ENCODE peak calls at places on chromosomes 2 and 18, in eight cellular contexts. Z, Y, Q, B, E, C, K and F are unnamed samples.

GRCh38 chr2:173451137-173451536 is 96.5 kb downstream of the CDCA7 start:
- DNase-seq in C (no peak), B (no peak), Y (no peak), Z (no peak), E (peak), K (no peak), Q (no peak), F (no peak)

GRCh38 chr2:8391126-8391525 is 290.7 kb upstream of the ID2 start:
- DNase-seq in K (no peak), Q (no peak), B (no peak), Y (no peak), E (no peak), Z (no peak), C (no peak), F (no peak)

GRCh38 chr2:212294816-212295215 is 243.8 kb downstream of the ERBB4 start:
- DNase-seq in E (no peak), C (no peak), K (no peak), Z (no peak), B (no peak), Q (no peak), Y (no peak), F (no peak)

GRCh38 chr2:232527905-232528470 is 2.0 kb downstream of the CHRND start:
- DNase-seq in K (no peak), B (no peak), E (no peak), Y (no peak), Q (no peak), C (no peak), Z (no peak), F (no peak)

GRCh38 chr18:43277164-43277600 is at the start of gene SYT4:
- DNase-seq in B (peak), Y (peak), K (peak), Q (peak), E (no peak), C (peak), Z (peak), F (peak)

GRCh38 chr18:70377317-70377799 is 88.5 kb downstream of the SOCS6 start:
- DNase-seq in Z (no peak), K (no peak), Q (peak), E (no peak), B (no peak), C (no peak), Y (no peak), F (no peak)

GRCh38 chr18:79546781-79547272 is 132.8 kb upstream of the CTDP1 start:
- DNase-seq in Y (no peak), K (no peak), C (peak), B (no peak), Z (no peak), Q (no peak), E (peak), F (peak)

GRCh38 chr2:58767833-58768726 is 527.0 kb upstream of the FANCL start:
- DNase-seq in E (no peak), Z (no peak), B (no peak), K (no peak), C (no peak), Y (peak), Q (no peak), F (peak)

GRCh38 chr2:3302751-3303582 is 74.7 kb downstream of the EIPR1 start:
- DNase-seq in K (no peak), E (no peak), Z (no peak), Q (no peak), C (no peak), B (no peak), Y (peak), F (peak)
- H3K27ac ChIP-seq in K (no peak), E (no peak), Z (no peak), Q (peak), C (no peak), B (no peak), Y (peak), F (no peak)

GRCh38 chr2:29113891-29114321 is 1.3 kb upstream of the CLIP4 start:
- DNase-seq in E (peak), Y (no peak), Z (peak), K (peak), Q (peak), C (no peak), B (no peak), F (no peak)

GRCh38 chr2:29114841-29115609 is at the start of gene CLIP4:
- DNase-seq in B (peak), Z (peak), Y (no peak), E (peak), Q (peak), C (no peak), K (peak), F (peak)

GRCh38 chr2:29117636-29118303 is 2.6 kb downstream of the CLIP4 start:
- DNase-seq in C (no peak), B (no peak), Q (peak), E (no peak), Z (no peak), K (peak), Y (no peak), F (no peak)

GRCh38 chr2:29114514-29114840 is 738 bp upstream of the CLIP4 start:
- DNase-seq in Q (peak), E (no peak), Y (no peak), B (no peak), K (no peak), C (no peak), Z (no peak), F (no peak)

DNA sequence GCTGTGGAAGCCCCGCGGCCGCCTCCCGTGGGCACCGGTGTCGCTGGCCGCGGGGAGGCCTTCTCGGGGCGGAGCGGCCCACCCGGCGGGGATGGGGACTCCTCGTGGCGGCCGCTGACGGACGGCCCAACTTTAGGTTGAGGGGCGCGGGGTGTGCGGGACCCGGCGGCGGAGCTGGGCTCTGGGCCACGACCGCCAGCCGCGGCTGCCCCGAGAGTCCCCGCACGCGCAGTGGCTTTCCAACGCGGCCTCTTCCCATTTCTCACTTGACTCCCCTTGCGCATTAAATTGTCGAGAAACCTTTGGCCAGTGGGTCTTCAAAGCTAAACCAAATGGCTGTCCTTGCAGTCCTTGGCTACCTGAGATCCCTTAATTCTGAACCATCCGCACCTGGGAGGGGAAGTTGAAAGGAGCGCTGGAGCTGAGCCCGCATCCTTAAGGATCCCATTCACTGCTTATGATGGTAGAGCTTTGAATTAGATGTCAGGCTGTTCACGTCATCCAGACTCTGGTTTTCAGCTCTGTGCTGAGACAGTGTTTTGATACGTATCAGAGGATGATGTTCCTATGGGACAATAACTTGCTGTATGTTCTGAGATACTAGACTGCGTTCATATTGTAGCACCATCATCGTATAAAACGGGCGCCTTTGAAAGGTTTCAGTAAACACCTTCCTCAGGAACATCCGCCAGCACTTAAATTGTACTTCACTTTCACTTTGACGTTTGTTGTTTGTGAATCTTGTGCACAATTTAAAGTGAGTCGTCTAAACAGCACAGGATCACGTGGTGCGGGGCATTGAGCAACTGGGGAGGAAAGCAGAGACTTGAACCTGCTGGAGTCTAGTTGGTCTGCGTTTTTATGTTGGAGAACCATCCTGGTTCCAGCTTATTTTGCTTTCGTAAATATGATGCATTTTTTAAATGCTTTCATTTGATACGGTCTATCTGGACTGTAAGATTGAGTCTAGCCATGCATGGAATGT is 874 bp downstream of the CLIP4 start:
- DNase-seq in K (peak), C (peak), Y (peak), Q (peak), E (peak), B (peak), Z (peak), F (peak)
- H3K27ac ChIP-seq in K (peak), C (no peak), Y (no peak), Q (peak), E (peak), B (no peak), Z (peak), F (no peak)

GRCh38 chr2:60659026-60659425 is 97.0 kb upstream of the PAPOLG start:
- DNase-seq in K (no peak), Y (no peak), E (no peak), C (no peak), B (peak), Z (no peak), Q (no peak), F (no peak)

GRCh38 chr2:60657673-60658072 is 98.4 kb upstream of the PAPOLG start:
- DNase-seq in E (no peak), Z (no peak), K (no peak), Q (no peak), Y (no peak), C (no peak), B (no peak), F (no peak)

DNA sequence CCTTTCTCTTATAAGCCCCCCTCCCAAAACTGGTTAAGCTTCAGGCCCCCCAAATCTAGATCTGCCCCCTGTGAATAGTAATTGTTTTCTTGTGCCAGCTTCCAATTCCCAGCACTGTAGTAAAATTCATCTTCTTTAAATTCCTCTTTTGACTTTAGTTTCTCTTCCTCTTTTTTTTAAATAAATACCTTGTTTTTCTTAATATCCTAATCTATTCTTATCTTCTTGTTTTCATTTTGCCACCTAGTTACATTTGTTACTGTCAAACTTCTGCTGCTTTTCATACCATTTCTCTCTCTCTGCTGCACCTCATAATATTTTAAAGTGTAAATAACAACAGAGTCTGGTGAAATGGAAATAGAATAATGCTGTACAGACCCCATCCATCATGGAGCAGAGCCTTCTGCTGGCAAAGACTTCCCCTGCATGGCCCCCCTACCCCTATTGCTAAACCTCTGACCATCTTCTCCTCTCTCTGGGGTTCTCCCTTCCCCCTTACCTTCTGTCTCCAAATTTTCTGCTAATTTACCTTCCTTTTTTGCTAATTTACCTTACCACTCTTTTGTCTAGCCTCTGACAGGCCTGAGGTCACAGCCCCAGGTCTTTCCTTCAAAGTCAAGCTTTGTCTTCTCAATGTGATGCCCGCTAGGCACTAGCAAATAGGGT is 94.9 kb upstream of the PAPOLG start:
- DNase-seq in C (no peak), K (no peak), Q (no peak), E (no peak), Y (no peak), Z (no peak), B (no peak), F (no peak)
- H3K27ac ChIP-seq in C (no peak), K (no peak), Q (no peak), E (no peak), Y (no peak), Z (no peak), B (no peak), F (no peak)

DNA sequence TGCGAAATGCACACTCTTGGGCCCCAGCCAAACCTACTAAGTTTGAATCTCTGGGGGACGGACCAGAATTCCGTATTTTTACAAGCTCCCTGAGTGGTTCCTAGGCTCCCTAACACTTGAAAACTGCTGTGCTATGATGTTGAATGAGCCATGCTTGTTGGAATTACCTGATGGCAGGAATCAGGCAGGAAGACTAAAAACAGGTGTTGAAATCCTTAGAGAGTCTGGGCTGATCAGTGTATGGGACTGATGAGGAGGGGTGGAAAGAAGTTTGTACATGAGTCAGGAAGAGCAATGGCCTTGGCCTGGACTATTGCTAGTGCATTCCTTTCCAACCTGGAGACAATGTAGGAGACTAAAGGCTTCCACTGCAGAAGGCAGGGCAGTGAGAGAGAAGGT is 24.9 kb upstream of the TMBIM1 start:
- DNase-seq in K (no peak), E (no peak), C (no peak), Y (no peak), B (no peak), Q (no peak), Z (no peak), F (no peak)
- H3K27ac ChIP-seq in K (no peak), E (no peak), C (no peak), Y (no peak), B (no peak), Q (peak), Z (no peak), F (no peak)

GRCh38 chr2:65375723-65376122 is 56.7 kb downstream of the SPRED2 start:
- DNase-seq in C (no peak), Q (no peak), Y (no peak), B (no peak), E (no peak), K (no peak), Z (no peak), F (no peak)
- H3K27ac ChIP-seq in C (no peak), Q (no peak), Y (no peak), B (no peak), E (no peak), K (no peak), Z (no peak), F (no peak)

GRCh38 chr2:101699939-101700442 is 2.5 kb downstream of the MAP4K4 start:
- DNase-seq in Z (no peak), K (peak), Y (no peak), B (peak), C (no peak), Q (no peak), E (no peak), F (no peak)
- H3K27ac ChIP-seq in Z (peak), K (peak), Y (no peak), B (no peak), C (no peak), Q (peak), E (no peak), F (no peak)